ENCODE peak calls at places on chromosomes 12 and 14, in ten cellular contexts. O is stimulated activated CD4-positive, alpha-beta T cell treated with anti-CD3 and anti-CD28 coated beads, Interleukin-1b, Interleukin-23, amount 100 ng/mL, for 24 hours; Q is naive B cell; U is psoas muscle; Z is AG10803; T is T-helper 2 cell; D is GM04504; M is anterior cingulate cortex; L is MCF 10A; J is activated naive CD4-positive, alpha-beta T cell. H is an unnamed sample.

GRCh38 chr14:63960926-63961567 is 108.2 kb downstream of the SYNE2 start:
- DNase-seq in T (no peak), J (no peak), Q (no peak), D (no peak), Z (peak), M (no peak), U (no peak), O (no peak), L (no peak), H (no peak)

GRCh38 chr12:14171111-14171510 is 189.7 kb upstream of the GRIN2B start:
- DNase-seq in M (no peak), D (no peak), Q (peak), T (no peak), J (no peak), U (no peak), O (no peak), Z (no peak), L (no peak), H (no peak)

GRCh38 chr14:38197761-38198345 is 9.9 kb upstream of the SSTR1 start:
- DNase-seq in Z (peak), D (peak), L (no peak), Q (no peak), M (no peak), T (no peak), U (no peak), J (no peak), O (no peak), H (no peak)

GRCh38 chr12:55068416-55069010 is 48.7 kb downstream of the NEUROD4 start:
- DNase-seq in M (no peak), J (no peak), L (peak), U (no peak), Z (peak), D (peak), T (no peak), Q (peak), O (no peak), H (no peak)

GRCh38 chr12:4011597-4011996 is 138.4 kb upstream of the PARP11 start:
- DNase-seq in M (no peak), U (no peak), Z (no peak), O (no peak), D (no peak), L (peak), Q (no peak), T (no peak), J (no peak), H (no peak)

GRCh38 chr12:96375841-96376249 is 24.4 kb downstream of the CDK17 start:
- DNase-seq in U (no peak), O (no peak), Z (no peak), M (no peak), T (no peak), D (no peak), Q (no peak), L (no peak), J (no peak), H (no peak)

GRCh38 chr12:27554421-27555186 is 30.6 kb downstream of the PPFIBP1 start:
- DNase-seq in T (no peak), O (no peak), J (no peak), L (peak), D (peak), Z (peak), M (peak), U (peak), Q (no peak), H (no peak)

GRCh38 chr14:70784886-70785285 is 24.4 kb downstream of the MAP3K9 start:
- DNase-seq in Q (no peak), T (no peak), D (no peak), O (no peak), U (no peak), L (no peak), Z (no peak), J (no peak), M (no peak), H (no peak)

GRCh38 chr12:59158681-59159080 is 238.4 kb upstream of the LRIG3 start:
- DNase-seq in U (no peak), T (no peak), Q (no peak), D (no peak), J (no peak), Z (no peak), L (no peak), O (no peak), M (no peak), H (no peak)

GRCh38 chr12:27899151-27899661 is 73.3 kb downstream of the PTHLH start:
- DNase-seq in M (no peak), L (peak), D (peak), J (no peak), O (no peak), T (no peak), Z (peak), U (no peak), Q (no peak), H (no peak)

GRCh38 chr12:110185626-110186025 is 61.5 kb downstream of the IFT81 start:
- DNase-seq in D (no peak), Z (no peak), T (no peak), L (no peak), U (no peak), M (no peak), J (no peak), Q (no peak), O (no peak), H (no peak)

GRCh38 chr14:75430526-75430925 is 2.7 kb downstream of the JDP2 start:
- DNase-seq in J (no peak), D (no peak), M (no peak), Z (peak), Q (no peak), T (no peak), L (no peak), U (peak), O (no peak), H (no peak)

GRCh38 chr12:110661337-110661972 is 27.5 kb downstream of the HVCN1 start:
- DNase-seq in O (peak), Q (peak), J (no peak), U (peak), D (no peak), L (no peak), T (no peak), M (no peak), Z (no peak), H (peak)

GRCh38 chr14:77584809-77585208 is 31.6 kb downstream of the SPTLC2 start:
- DNase-seq in L (no peak), T (no peak), O (no peak), Q (no peak), M (peak), D (no peak), Z (no peak), J (no peak), U (no peak), H (no peak)

GRCh38 chr12:19044430-19044829 is 85.1 kb upstream of the PLEKHA5 start:
- DNase-seq in J (no peak), D (no peak), L (no peak), T (no peak), O (no peak), Z (no peak), M (no peak), Q (no peak), U (no peak), H (no peak)

GRCh38 chr14:52314521-52315354 is 626 bp downstream of the PTGER2 start:
- DNase-seq in Z (peak), U (peak), J (peak), L (no peak), D (no peak), O (peak), M (no peak), Q (peak), T (peak), H (peak)

GRCh38 chr12:65308001-65308400 is 29.5 kb downstream of the MSRB3 start:
- DNase-seq in U (no peak), Q (no peak), D (no peak), M (no peak), T (no peak), J (no peak), L (no peak), O (no peak), Z (no peak), H (no peak)

GRCh38 chr14:89146291-89146690 is 270.7 kb downstream of the FOXN3 start:
- DNase-seq in O (no peak), J (no peak), Z (peak), Q (no peak), L (no peak), D (no peak), T (no peak), M (no peak), U (no peak), H (no peak)

GRCh38 chr12:115223322-115223721 is 539.3 kb upstream of the TBX3 start:
- DNase-seq in Z (peak), J (no peak), L (peak), O (no peak), Q (no peak), U (no peak), T (no peak), M (no peak), D (peak), H (no peak)

GRCh38 chr14:36947362-36947761 is 225.0 kb downstream of the SLC25A21 start:
- DNase-seq in L (no peak), U (no peak), O (no peak), T (no peak), Z (no peak), D (no peak), Q (no peak), J (no peak), M (no peak), H (no peak)

GRCh38 chr14:22289570-22289969 is 299.5 kb downstream of the DAD1 start:
- DNase-seq in U (no peak), Q (no peak), M (no peak), T (no peak), J (no peak), O (no peak), D (no peak), L (no peak), Z (no peak), H (no peak)

GRCh38 chr14:77498120-77498979 is at the start of gene ISM2:
- DNase-seq in D (no peak), Q (peak), O (peak), Z (peak), L (no peak), T (peak), M (no peak), J (no peak), U (no peak), H (peak)

GRCh38 chr12:75591628-75592027 is 80.2 kb upstream of the KRR1 start:
- DNase-seq in Q (no peak), D (no peak), Z (no peak), J (no peak), L (no peak), U (no peak), M (no peak), O (no peak), T (no peak), H (no peak)